ENCODE peak calls at places on chromosomes 3 and 15, in four cellular contexts. O is GM12878, T is K562, S is HepG2. Q is an unnamed sample.

GRCh38 chr3:195731356-195731960 is 10.7 kb downstream of the MUC20 start:
- DNase-seq in O (no peak), T (no peak), S (no peak), Q (no peak)

GRCh38 chr15:38461089-38461833 is 7.3 kb downstream of the FAM98B start:
- DNase-seq in O (no peak), T (peak; percentile 13), S (no peak), Q (no peak)

GRCh38 chr3:157495846-157496245 is 7.4 kb downstream of the VEPH1 start:
- DNase-seq in O (no peak), T (no peak), S (no peak), Q (no peak)

GRCh38 chr15:39807791-39808190 is 25.1 kb upstream of the FSIP1 start:
- DNase-seq in O (no peak), T (no peak), S (no peak), Q (peak; percentile 39)

GRCh38 chr15:80309769-80310384 is 57.9 kb upstream of the CTXND1 start:
- DNase-seq in O (no peak), T (peak; percentile 35), S (peak; percentile 24), Q (peak; percentile 35)

GRCh38 chr3:196179380-196180308 is 31.6 kb downstream of the ZDHHC19 start:
- DNase-seq in O (peak; percentile 98), T (peak; percentile 74), S (no peak), Q (peak; percentile 43)

GRCh38 chr15:89999676-90000174 is 1.4 kb upstream of the ZNF710 start:
- DNase-seq in O (no peak), T (peak; percentile 22), S (no peak), Q (peak; percentile 56)

GRCh38 chr3:40387001-40387894 is at the start of gene ENTPD3:
- DNase-seq in O (no peak), T (peak; percentile 90), S (no peak), Q (peak; percentile 69)

GRCh38 chr3:13818919-13819318 is 61.0 kb downstream of the WNT7A start:
- DNase-seq in O (no peak), T (peak; percentile 53), S (no peak), Q (no peak)

GRCh38 chr3:121482651-121483050 is 63.1 kb downstream of the POLQ start:
- DNase-seq in O (no peak), T (no peak), S (no peak), Q (no peak)
- TF ChIP-seq CBFB in O (no peak), T (no peak), S (no peak), Q (no peak)

GRCh38 chr15:45343258-45343860 is 35.0 kb downstream of the GATM start:
- DNase-seq in O (no peak), T (no peak), S (peak; percentile 29), Q (no peak)
- TF ChIP-seq CBFB in O (no peak), T (no peak), S (no peak), Q (no peak)

DNA sequence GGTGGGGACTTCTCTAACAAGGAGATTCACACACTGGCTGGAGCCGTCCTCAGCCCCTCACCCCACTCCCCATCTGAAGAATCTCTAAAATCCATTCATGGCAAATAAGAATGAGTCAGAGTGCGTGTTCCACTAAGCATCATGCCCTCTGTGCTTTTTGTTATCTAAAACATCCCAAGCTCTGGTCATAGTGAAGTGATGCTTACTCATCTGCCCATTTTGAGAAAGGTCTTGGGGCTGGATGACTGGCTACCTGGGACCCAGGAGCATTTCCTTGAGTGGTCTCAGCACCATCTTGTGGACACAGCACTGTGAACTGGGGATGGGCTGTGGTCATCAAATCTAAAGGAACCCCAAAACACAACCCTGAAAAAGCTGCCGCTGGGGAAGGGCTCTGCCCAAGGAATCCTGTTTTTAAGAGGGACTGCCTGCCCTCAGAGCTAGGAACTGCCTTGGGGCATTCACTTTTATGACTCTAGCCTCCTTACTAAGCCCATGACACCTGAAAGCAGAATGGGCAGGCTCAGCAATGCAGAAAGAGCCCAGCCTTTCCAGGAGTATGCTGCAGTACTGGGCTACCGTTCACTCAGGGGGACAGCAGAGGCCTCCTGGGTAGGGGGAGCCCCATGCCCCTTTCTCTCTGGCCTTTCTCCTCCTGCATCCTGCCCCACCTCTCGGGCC is 53.5 kb downstream of the ZBTB38 start:
- DNase-seq in O (no peak), T (no peak), S (no peak), Q (no peak)
- TF ChIP-seq CBFB in O (no peak), T (no peak), S (no peak), Q (no peak)

GRCh38 chr3:71450162-71450561 is 133.4 kb downstream of the FOXP1 start:
- DNase-seq in O (no peak), T (no peak), S (peak; percentile 16), Q (no peak)
- TF ChIP-seq CBFB in O (no peak), T (no peak), S (no peak), Q (no peak)

GRCh38 chr3:25817638-25818037 is 27.7 kb downstream of the OXSM start:
- DNase-seq in O (no peak), T (no peak), S (no peak), Q (no peak)
- TF ChIP-seq CBFB in O (no peak), T (no peak), S (no peak), Q (no peak)

DNA sequence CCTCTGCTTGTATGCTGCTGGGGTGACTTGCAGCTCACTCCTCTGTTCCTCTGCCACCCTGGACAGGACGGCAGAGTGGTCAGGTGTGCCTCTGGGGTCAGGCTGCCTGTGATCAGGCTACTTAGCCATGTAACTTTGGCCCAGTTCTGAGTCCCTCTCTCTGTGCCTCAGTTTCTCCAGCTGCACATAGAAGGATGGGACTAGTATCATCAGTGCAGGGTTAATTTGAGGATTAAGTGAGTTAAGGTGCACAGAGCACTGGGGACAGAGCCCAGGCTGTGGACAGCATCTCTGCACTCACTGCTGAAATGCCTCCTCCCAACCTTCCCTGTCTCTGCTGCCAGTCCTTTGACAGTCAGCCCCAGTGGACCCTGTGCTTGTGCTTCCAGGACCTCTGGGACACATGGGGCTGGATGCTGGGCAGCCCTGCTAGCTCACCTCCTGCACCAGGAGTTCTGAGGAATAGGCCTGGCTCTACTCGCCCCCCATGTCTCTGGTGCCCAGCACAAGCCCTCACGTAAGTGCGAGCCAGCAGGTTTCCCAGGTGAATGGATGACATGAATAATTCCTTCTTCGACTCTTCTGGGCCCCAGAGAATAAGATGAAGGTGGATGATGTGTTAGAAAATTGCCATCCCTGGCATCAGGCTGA is 19.3 kb upstream of the PRR23E start:
- DNase-seq in O (no peak), T (no peak), S (no peak), Q (no peak)
- TF ChIP-seq CBFB in O (no peak), T (no peak), S (no peak), Q (no peak)

Q was measured in WTC11.